ENCODE peak calls at places on chromosomes 5 and 9, in eight cellular contexts. U is effector memory CD8-positive, alpha-beta T cell; P is Kasumi-1; T is endothelial cell; C is retina; W is neural crest cell; Y is Right ventricle myocardium inferior; Z is lower leg skin. F is an unnamed sample.
A peak's percentile ranks its signal among the peaks of the same experiment; 100 is the strongest.

GRCh38 chr9:134384811-134385479 is 58.7 kb downstream of the RXRA start:
- DNase-seq in U (no peak), P (no peak), T (no peak), C (peak; percentile 52), W (peak; percentile 31), Y (no peak), Z (no peak), F (peak; percentile 72)

GRCh38 chr9:128372784-128373183 is 1.6 kb downstream of the URM1 start:
- DNase-seq in U (no peak), P (no peak), T (no peak), C (no peak), W (no peak), Y (no peak), Z (no peak), F (no peak)

GRCh38 chr9:93682155-93682968 is 106.0 kb downstream of the PHF2 start:
- DNase-seq in U (peak; percentile 49), P (peak; percentile 45), T (peak; percentile 89), C (peak; percentile 74), W (peak; percentile 77), Y (no peak), Z (peak; percentile 89), F (peak; percentile 85)

GRCh38 chr5:119287547-119288073 is 68.2 kb upstream of the TNFAIP8 start:
- DNase-seq in U (no peak), P (no peak), T (no peak), C (no peak), W (no peak), Y (no peak), Z (no peak), F (no peak)

GRCh38 chr9:88775037-88775471 is 216.2 kb upstream of the S1PR3 start:
- DNase-seq in U (no peak), P (no peak), T (no peak), C (no peak), W (no peak), Y (no peak), Z (peak; percentile 39), F (no peak)

GRCh38 chr5:139746691-139747582 is 48.7 kb upstream of the PSD2 start:
- DNase-seq in U (peak; percentile 75), P (no peak), T (no peak), C (no peak), W (no peak), Y (no peak), Z (peak; percentile 91), F (no peak)

GRCh38 chr5:175521313-175521833 is 43.0 kb downstream of the SFXN1 start:
- DNase-seq in U (peak; percentile 17), P (no peak), T (no peak), C (no peak), W (no peak), Y (no peak), Z (no peak), F (no peak)

GRCh38 chr9:88108779-88109178 is 29.5 kb downstream of the SPATA31C2 start:
- DNase-seq in U (no peak), P (no peak), T (no peak), C (no peak), W (no peak), Y (no peak), Z (no peak), F (no peak)

GRCh38 chr5:31049933-31050704 is 143.4 kb upstream of the CDH6 start:
- DNase-seq in U (no peak), P (no peak), T (no peak), C (peak; percentile 15), W (no peak), Y (no peak), Z (no peak), F (no peak)

GRCh38 chr5:176133289-176133870 is 104.8 kb upstream of the SIMC1 start:
- DNase-seq in U (no peak), P (no peak), T (no peak), C (peak; percentile 15), W (no peak), Y (no peak), Z (no peak), F (no peak)

GRCh38 chr5:4563400-4563799 is 576.7 kb upstream of the ADAMTS16 start:
- DNase-seq in U (no peak), P (no peak), T (peak; percentile 15), C (no peak), W (peak; percentile 18), Y (no peak), Z (no peak), F (no peak)

GRCh38 chr9:36142510-36143161 is 6.1 kb downstream of the GLIPR2 start:
- DNase-seq in U (no peak), P (peak; percentile 13), T (no peak), C (no peak), W (no peak), Y (no peak), Z (no peak), F (no peak)

GRCh38 chr5:160787247-160787646 is 64.8 kb downstream of the ATP10B start:
- DNase-seq in U (no peak), P (no peak), T (peak; percentile 38), C (peak; percentile 7), W (no peak), Y (no peak), Z (no peak), F (no peak)

GRCh38 chr5:1666221-1666620 is 133.4 kb downstream of the MRPL36 start:
- DNase-seq in U (no peak), P (no peak), T (no peak), C (no peak), W (no peak), Y (no peak), Z (peak; percentile 66), F (no peak)

GRCh38 chr9:128412120-128412790 is 8.4 kb upstream of the CERCAM start:
- DNase-seq in U (peak; percentile 54), P (peak; percentile 52), T (peak; percentile 94), C (peak; percentile 89), W (peak; percentile 99), Y (no peak), Z (no peak), F (peak; percentile 88)

GRCh38 chr5:93681432-93681831 is 60.0 kb downstream of the POU5F2 start:
- DNase-seq in U (no peak), P (no peak), T (no peak), C (no peak), W (no peak), Y (no peak), Z (no peak), F (no peak)

GRCh38 chr9:108476574-108476973 is 379.2 kb downstream of the ACTL7B start:
- DNase-seq in U (no peak), P (no peak), T (no peak), C (no peak), W (no peak), Y (no peak), Z (no peak), F (no peak)

GRCh38 chr5:88979244-88979643 is 96.3 kb upstream of the MEF2C start:
- DNase-seq in U (no peak), P (peak; percentile 22), T (no peak), C (no peak), W (no peak), Y (no peak), Z (no peak), F (no peak)

GRCh38 chr9:72996106-72996505 is 43.3 kb upstream of the ALDH1A1 start:
- DNase-seq in U (no peak), P (no peak), T (no peak), C (no peak), W (no peak), Y (no peak), Z (no peak), F (no peak)

GRCh38 chr5:89733772-89734171 is 675.8 kb downstream of the CETN3 start:
- DNase-seq in U (no peak), P (no peak), T (no peak), C (no peak), W (no peak), Y (no peak), Z (no peak), F (no peak)

F was measured in head of caudate nucleus.